ENCODE peak calls at places on chromosome X, in five cellular contexts. L is HCT116, V is GM12878, P is HepG2, S is K562. A is an unnamed sample.

GRCh38 chrX:105715746-105716145 is 106.6 kb upstream of the NRK start:
- DNase-seq in L (no peak), V (no peak), P (no peak), S (no peak), A (no peak)

GRCh38 chrX:68365356-68365755 is 67.9 kb downstream of the OPHN1 start:
- DNase-seq in L (no peak), V (no peak), P (no peak), S (no peak), A (no peak)

GRCh38 chrX:153828723-153829548 is 1.4 kb downstream of the PDZD4 start:
- DNase-seq in L (no peak), V (no peak), P (peak), S (no peak), A (no peak)

GRCh38 chrX:114976321-114976720 is 41.1 kb downstream of the IL13RA2 start:
- DNase-seq in L (no peak), V (no peak), P (no peak), S (no peak), A (no peak)

GRCh38 chrX:48896611-48897011 is 957 bp downstream of the TIMM17B start:
- DNase-seq in L (no peak), V (no peak), P (no peak), S (peak), A (peak)

GRCh38 chrX:20969565-20969964 is 404.7 kb upstream of the CNKSR2 start:
- DNase-seq in L (no peak), V (no peak), P (no peak), S (no peak), A (no peak)

GRCh38 chrX:149687991-149688390 is 23.9 kb upstream of the MAGEA11 start:
- DNase-seq in L (no peak), V (no peak), P (no peak), S (no peak), A (no peak)

GRCh38 chrX:136227948-136228584 is 23.1 kb downstream of the MAP7D3 start:
- DNase-seq in L (no peak), V (no peak), P (no peak), S (no peak), A (no peak)

GRCh38 chrX:45070116-45071007 is 130.3 kb downstream of the DIPK2B start:
- DNase-seq in L (peak), V (peak), P (peak), S (peak), A (no peak)

GRCh38 chrX:12971282-12972003 is 3.5 kb upstream of the TMSB4X start:
- DNase-seq in L (no peak), V (no peak), P (no peak), S (no peak), A (peak)

GRCh38 chrX:33183366-33183765 is 28.0 kb downstream of the DMD start:
- DNase-seq in L (no peak), V (no peak), P (no peak), S (no peak), A (no peak)

GRCh38 chrX:104156630-104157529 is at the start of gene SLC25A53:
- DNase-seq in L (peak), V (peak), P (peak), S (peak), A (peak)

GRCh38 chrX:10245901-10246696 is 89.3 kb downstream of the CLCN4 start:
- DNase-seq in L (no peak), V (no peak), P (no peak), S (no peak), A (no peak)

GRCh38 chrX:17456526-17456925 is 81.5 kb downstream of the NHS start:
- DNase-seq in L (no peak), V (no peak), P (no peak), S (no peak), A (no peak)

GRCh38 chrX:96753230-96753629 is 68.6 kb downstream of the DIAPH2 start:
- DNase-seq in L (no peak), V (no peak), P (no peak), S (no peak), A (no peak)

GRCh38 chrX:13666836-13667235 is 13.9 kb downstream of the TCEANC start:
- DNase-seq in L (no peak), V (no peak), P (no peak), S (no peak), A (no peak)

GRCh38 chrX:2360731-2361130 is 140.0 kb downstream of the DHRSX start:
- DNase-seq in L (no peak), V (no peak), P (peak), S (peak), A (no peak)

GRCh38 chrX:84729408-84729807 is 227.2 kb upstream of the HDX start:
- DNase-seq in L (no peak), V (no peak), P (no peak), S (no peak), A (no peak)

GRCh38 chrX:118038614-118039365 is 77.8 kb downstream of the KLHL13 start:
- DNase-seq in L (no peak), V (no peak), P (no peak), S (no peak), A (no peak)

GRCh38 chrX:41558531-41558930 is 111.4 kb downstream of the NYX start:
- DNase-seq in L (no peak), V (no peak), P (no peak), S (peak), A (peak)

GRCh38 chrX:13646154-13646549 is 6.8 kb upstream of the TCEANC start:
- DNase-seq in L (peak), V (no peak), P (peak), S (peak), A (no peak)

GRCh38 chrX:120001787-120002186 is 58.2 kb upstream of the NKAP start:
- DNase-seq in L (no peak), V (no peak), P (no peak), S (no peak), A (no peak)

GRCh38 chrX:32397562-32398216 is 813.7 kb downstream of the DMD start:
- DNase-seq in L (no peak), V (no peak), P (no peak), S (no peak), A (no peak)

GRCh38 chrX:136872091-136872700 is 8.3 kb downstream of the RBMX start:
- DNase-seq in L (no peak), V (no peak), P (no peak), S (no peak), A (no peak)

GRCh38 chrX:9396930-9397329 is 67.9 kb upstream of the TBL1X start:
- DNase-seq in L (no peak), V (no peak), P (peak), S (no peak), A (no peak)

GRCh38 chrX:47232803-47233332 is at the start of gene USP11:
- DNase-seq in L (no peak), V (no peak), P (peak), S (peak), A (peak)

GRCh38 chrX:16445166-16445752 is 204.7 kb upstream of the S100G start:
- DNase-seq in L (peak), V (no peak), P (peak), S (peak), A (peak)

GRCh38 chrX:149572743-149573142 is 14.5 kb downstream of the MAGEA9B start:
- DNase-seq in L (no peak), V (no peak), P (no peak), S (peak), A (no peak)

GRCh38 chrX:141278306-141278705 is 36.0 kb upstream of the SPANXC start:
- DNase-seq in L (no peak), V (no peak), P (peak), S (peak), A (peak)

GRCh38 chrX:30309139-30309571 is at the start of gene NR0B1:
- DNase-seq in L (no peak), V (no peak), P (no peak), S (no peak), A (no peak)

GRCh38 chrX:38538134-38538533 is 23.2 kb upstream of the TSPAN7 start:
- DNase-seq in L (no peak), V (no peak), P (no peak), S (no peak), A (no peak)

GRCh38 chrX:149504226-149504914 is 736 bp downstream of the IDS start:
- DNase-seq in L (no peak), V (no peak), P (no peak), S (peak), A (no peak)

GRCh38 chrX:104335765-104336164 is 81.0 kb upstream of the ESX1 start:
- DNase-seq in L (no peak), V (no peak), P (no peak), S (no peak), A (no peak)

GRCh38 chrX:100969408-100969807 is at the start of gene ARL13A:
- DNase-seq in L (no peak), V (no peak), P (no peak), S (no peak), A (no peak)

GRCh38 chrX:110120025-110120424 is 117.1 kb downstream of the TMEM164 start:
- DNase-seq in L (no peak), V (no peak), P (no peak), S (no peak), A (no peak)

GRCh38 chrX:133335027-133335426 is 80.3 kb downstream of the GPC4 start:
- DNase-seq in L (no peak), V (no peak), P (no peak), S (peak), A (peak)

GRCh38 chrX:69724307-69724706 is 108.4 kb downstream of the EDA start:
- DNase-seq in L (no peak), V (no peak), P (no peak), S (no peak), A (no peak)

GRCh38 chrX:38806054-38806389 is 4.8 kb downstream of the MID1IP1 start:
- DNase-seq in L (no peak), V (no peak), P (no peak), S (peak), A (no peak)

GRCh38 chrX:140092121-140092520 is 126.8 kb upstream of the CXorf66 start:
- DNase-seq in L (no peak), V (no peak), P (no peak), S (no peak), A (no peak)

GRCh38 chrX:129980043-129980442 is 2.4 kb upstream of the BCORL1 start:
- DNase-seq in L (no peak), V (no peak), P (no peak), S (no peak), A (no peak)
- H3K4me3 ChIP-seq in L (no peak), V (no peak), P (no peak), S (no peak), A (no peak)

DNA sequence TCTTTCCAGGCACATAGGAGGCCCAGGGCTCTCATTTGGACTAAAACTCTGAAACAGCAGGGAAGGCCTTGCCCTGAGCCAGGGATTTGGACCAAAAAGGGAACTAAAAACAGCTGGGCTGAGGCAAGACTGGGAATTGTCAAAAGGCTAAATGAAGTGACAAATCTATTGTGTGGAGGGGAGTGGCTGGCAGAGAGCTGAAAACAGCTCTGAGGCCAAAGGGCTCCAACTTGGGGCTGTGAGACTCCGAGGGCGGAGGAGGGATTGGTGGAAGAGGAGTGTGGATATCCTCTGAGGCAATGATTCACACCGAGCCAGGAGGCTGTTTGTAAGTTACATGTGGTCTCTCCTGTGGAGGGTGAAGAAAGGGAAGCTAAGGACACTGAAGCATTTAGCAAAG is 63.2 kb downstream of the PHEX start:
- DNase-seq in L (no peak), V (no peak), P (no peak), S (no peak), A (no peak)
- TF ChIP-seq REST in L (no peak), V (no peak), P (no peak), S (no peak), A (no peak)

GRCh38 chrX:18833071-18833731 is 125.8 kb downstream of the PPEF1 start:
- DNase-seq in L (no peak), V (no peak), P (no peak), S (no peak), A (no peak)
- TF ChIP-seq POLR2AphosphoS5 in L (no peak), V (no peak), P (no peak), S (no peak), A (no peak)

GRCh38 chrX:64977830-64978229 is 1.6 kb upstream of the ZC4H2 start:
- DNase-seq in L (no peak), V (no peak), P (peak), S (no peak), A (no peak)

GRCh38 chrX:64977051-64977450 is 801 bp upstream of the ZC4H2 start:
- DNase-seq in L (no peak), V (no peak), P (no peak), S (no peak), A (no peak)

GRCh38 chrX:64975491-64975890 is 759 bp downstream of the ZC4H2 start:
- DNase-seq in L (no peak), V (no peak), P (peak), S (no peak), A (no peak)

GRCh38 chrX:64975989-64976672 is at the start of gene ZC4H2:
- DNase-seq in L (peak), V (peak), P (peak), S (peak), A (peak)

GRCh38 chrX:64976673-64977040 is 407 bp upstream of the ZC4H2 start:
- DNase-seq in L (no peak), V (no peak), P (no peak), S (no peak), A (no peak)
- H3K4me3 ChIP-seq in L (no peak), V (peak), P (peak), S (no peak), A (peak)

GRCh38 chrX:152072236-152072635 is 66.1 kb downstream of the MAGEA10 start:
- DNase-seq in L (no peak), V (no peak), P (peak), S (peak), A (no peak)
- TF ChIP-seq REST in L (no peak), V (no peak), P (no peak), S (no peak), A (no peak)

A was measured in HL-60.